ENCODE peak calls at places on chromosomes 2 and 18, in four cellular contexts. One of them, this sample, is unnamed.

GRCh38 chr2:238771193-238771592 is 76.7 kb upstream of the TWIST2 start:
- DNase-seq in activated naive CD8-positive, alpha-beta T cell treated with anti-CD3 and anti-CD28 coated beads, Interleukin-2, amount 50 U/mL, for 24 hours: no peak
- DNase-seq in SHP77: peak; percentile 1
- DNase-seq in left kidney: peak; percentile 59
- DNase-seq in this sample: no peak

GRCh38 chr2:148048475-148049221 is 27.8 kb downstream of the MBD5 start:
- DNase-seq in activated naive CD8-positive, alpha-beta T cell treated with anti-CD3 and anti-CD28 coated beads, Interleukin-2, amount 50 U/mL, for 24 hours: no peak
- DNase-seq in SHP77: no peak
- DNase-seq in left kidney: no peak
- DNase-seq in this sample: peak; percentile 11

GRCh38 chr18:5770176-5770575 is 125.1 kb downstream of the TMEM200C start:
- DNase-seq in activated naive CD8-positive, alpha-beta T cell treated with anti-CD3 and anti-CD28 coated beads, Interleukin-2, amount 50 U/mL, for 24 hours: no peak
- DNase-seq in SHP77: no peak
- DNase-seq in left kidney: no peak
- DNase-seq in this sample: no peak

GRCh38 chr18:80046011-80046410 is 11.8 kb downstream of the RBFA start:
- DNase-seq in activated naive CD8-positive, alpha-beta T cell treated with anti-CD3 and anti-CD28 coated beads, Interleukin-2, amount 50 U/mL, for 24 hours: no peak
- DNase-seq in SHP77: no peak
- DNase-seq in left kidney: no peak
- DNase-seq in this sample: no peak

GRCh38 chr2:154140249-154141025 is 268.7 kb downstream of the GALNT13 start:
- DNase-seq in activated naive CD8-positive, alpha-beta T cell treated with anti-CD3 and anti-CD28 coated beads, Interleukin-2, amount 50 U/mL, for 24 hours: no peak
- DNase-seq in SHP77: no peak
- DNase-seq in left kidney: no peak
- DNase-seq in this sample: no peak

GRCh38 chr2:112811841-112812306 is 24.7 kb downstream of the IL1B start:
- DNase-seq in activated naive CD8-positive, alpha-beta T cell treated with anti-CD3 and anti-CD28 coated beads, Interleukin-2, amount 50 U/mL, for 24 hours: peak; percentile 20
- DNase-seq in SHP77: no peak
- DNase-seq in left kidney: peak; percentile 26
- DNase-seq in this sample: peak; percentile 46

GRCh38 chr2:192267484-192267883 is 72.8 kb upstream of the TMEFF2 start:
- DNase-seq in activated naive CD8-positive, alpha-beta T cell treated with anti-CD3 and anti-CD28 coated beads, Interleukin-2, amount 50 U/mL, for 24 hours: no peak
- DNase-seq in SHP77: no peak
- DNase-seq in left kidney: no peak
- DNase-seq in this sample: peak; percentile 66

GRCh38 chr2:44676379-44676778 is 265.1 kb upstream of the SIX3 start:
- DNase-seq in activated naive CD8-positive, alpha-beta T cell treated with anti-CD3 and anti-CD28 coated beads, Interleukin-2, amount 50 U/mL, for 24 hours: no peak
- DNase-seq in SHP77: no peak
- DNase-seq in left kidney: no peak
- DNase-seq in this sample: no peak

GRCh38 chr2:128301501-128301966 is 17.1 kb downstream of the HS6ST1 start:
- DNase-seq in activated naive CD8-positive, alpha-beta T cell treated with anti-CD3 and anti-CD28 coated beads, Interleukin-2, amount 50 U/mL, for 24 hours: no peak
- DNase-seq in SHP77: no peak
- DNase-seq in left kidney: no peak
- DNase-seq in this sample: peak; percentile 95

GRCh38 chr2:193963472-193964119 is 1693.4 kb upstream of the SLC39A10 start:
- DNase-seq in activated naive CD8-positive, alpha-beta T cell treated with anti-CD3 and anti-CD28 coated beads, Interleukin-2, amount 50 U/mL, for 24 hours: no peak
- DNase-seq in SHP77: peak; percentile 42
- DNase-seq in left kidney: peak; percentile 36
- DNase-seq in this sample: no peak

GRCh38 chr2:232415736-232416520 is 9.3 kb downstream of the ALPG start:
- DNase-seq in activated naive CD8-positive, alpha-beta T cell treated with anti-CD3 and anti-CD28 coated beads, Interleukin-2, amount 50 U/mL, for 24 hours: no peak
- DNase-seq in SHP77: no peak
- DNase-seq in left kidney: no peak
- DNase-seq in this sample: no peak

GRCh38 chr18:8602557-8602956 is 6.7 kb upstream of the RAB12 start:
- DNase-seq in activated naive CD8-positive, alpha-beta T cell treated with anti-CD3 and anti-CD28 coated beads, Interleukin-2, amount 50 U/mL, for 24 hours: no peak
- DNase-seq in SHP77: no peak
- DNase-seq in left kidney: no peak
- DNase-seq in this sample: no peak

GRCh38 chr2:176967911-176968451 is 244.6 kb upstream of the HNRNPA3 start:
- DNase-seq in activated naive CD8-positive, alpha-beta T cell treated with anti-CD3 and anti-CD28 coated beads, Interleukin-2, amount 50 U/mL, for 24 hours: no peak
- DNase-seq in SHP77: no peak
- DNase-seq in left kidney: no peak
- DNase-seq in this sample: no peak

GRCh38 chr2:141003967-141004657 is 1126.7 kb downstream of the LRP1B start:
- DNase-seq in activated naive CD8-positive, alpha-beta T cell treated with anti-CD3 and anti-CD28 coated beads, Interleukin-2, amount 50 U/mL, for 24 hours: no peak
- DNase-seq in SHP77: no peak
- DNase-seq in left kidney: no peak
- DNase-seq in this sample: no peak

GRCh38 chr18:28043631-28044030 is 133.3 kb downstream of the CDH2 start:
- DNase-seq in activated naive CD8-positive, alpha-beta T cell treated with anti-CD3 and anti-CD28 coated beads, Interleukin-2, amount 50 U/mL, for 24 hours: no peak
- DNase-seq in SHP77: no peak
- DNase-seq in left kidney: peak; percentile 28
- DNase-seq in this sample: no peak

GRCh38 chr2:100253786-100254185 is 68.5 kb downstream of the LONRF2 start:
- DNase-seq in activated naive CD8-positive, alpha-beta T cell treated with anti-CD3 and anti-CD28 coated beads, Interleukin-2, amount 50 U/mL, for 24 hours: no peak
- DNase-seq in SHP77: no peak
- DNase-seq in left kidney: no peak
- DNase-seq in this sample: no peak

GRCh38 chr2:216691210-216691741 is 4.1 kb downstream of the IGFBP5 start:
- DNase-seq in activated naive CD8-positive, alpha-beta T cell treated with anti-CD3 and anti-CD28 coated beads, Interleukin-2, amount 50 U/mL, for 24 hours: peak; percentile 26
- DNase-seq in SHP77: peak; percentile 68
- DNase-seq in left kidney: peak; percentile 94
- DNase-seq in this sample: peak; percentile 78